ENCODE peak calls at places on chromosomes 11 and 22, in five cellular contexts. One of them, this sample, is unnamed.

GRCh38 chr11:84289381-84289906 is 1003.3 kb upstream of the CCDC90B start:
- DNase-seq in colonic mucosa: no peak
- DNase-seq in foreskin fibroblast: peak; percentile 0
- DNase-seq in HepG2: no peak
- DNase-seq in mucosa of descending colon: no peak
- DNase-seq in this sample: peak; percentile 75

GRCh38 chr22:26737262-26737661 is 79.9 kb downstream of the MIAT start:
- DNase-seq in colonic mucosa: no peak
- DNase-seq in HepG2: no peak
- DNase-seq in foreskin fibroblast: no peak
- DNase-seq in mucosa of descending colon: no peak
- DNase-seq in this sample: no peak

GRCh38 chr11:64976651-64977050 is 4.7 kb upstream of the MAJIN start:
- DNase-seq in HepG2: no peak
- DNase-seq in foreskin fibroblast: no peak
- DNase-seq in mucosa of descending colon: peak; percentile 5
- DNase-seq in colonic mucosa: no peak
- DNase-seq in this sample: no peak

GRCh38 chr11:71209181-71209580 is 43.2 kb downstream of the SHANK2 start:
- DNase-seq in foreskin fibroblast: no peak
- DNase-seq in mucosa of descending colon: no peak
- DNase-seq in HepG2: no peak
- DNase-seq in colonic mucosa: no peak
- DNase-seq in this sample: no peak

GRCh38 chr11:130118165-130118564 is 41.4 kb upstream of the ST14 start:
- DNase-seq in foreskin fibroblast: no peak
- DNase-seq in HepG2: no peak
- DNase-seq in colonic mucosa: no peak
- DNase-seq in mucosa of descending colon: no peak
- DNase-seq in this sample: no peak

GRCh38 chr11:133993107-133993506 is 36.3 kb upstream of the IGSF9B start:
- DNase-seq in foreskin fibroblast: no peak
- DNase-seq in HepG2: no peak
- DNase-seq in colonic mucosa: no peak
- DNase-seq in mucosa of descending colon: no peak
- DNase-seq in this sample: no peak

GRCh38 chr11:27913650-27914049 is 194.3 kb downstream of the KIF18A start:
- DNase-seq in foreskin fibroblast: peak; percentile 34
- DNase-seq in mucosa of descending colon: no peak
- DNase-seq in colonic mucosa: no peak
- DNase-seq in HepG2: no peak
- DNase-seq in this sample: no peak

GRCh38 chr22:22598144-22598543 is 39.1 kb upstream of the PRAME start:
- DNase-seq in foreskin fibroblast: no peak
- DNase-seq in colonic mucosa: no peak
- DNase-seq in mucosa of descending colon: no peak
- DNase-seq in HepG2: no peak
- DNase-seq in this sample: no peak

GRCh38 chr22:33538277-33538885 is 381.9 kb downstream of the LARGE1 start:
- DNase-seq in colonic mucosa: no peak
- DNase-seq in HepG2: no peak
- DNase-seq in mucosa of descending colon: no peak
- DNase-seq in foreskin fibroblast: no peak
- DNase-seq in this sample: no peak

GRCh38 chr11:8082391-8083087 is 1.5 kb downstream of the TUB start:
- DNase-seq in HepG2: no peak
- DNase-seq in foreskin fibroblast: peak; percentile 30
- DNase-seq in mucosa of descending colon: no peak
- DNase-seq in colonic mucosa: no peak
- DNase-seq in this sample: no peak

GRCh38 chr11:131583823-131584222 is 213.4 kb downstream of the NTM start:
- DNase-seq in foreskin fibroblast: no peak
- DNase-seq in mucosa of descending colon: no peak
- DNase-seq in colonic mucosa: no peak
- DNase-seq in HepG2: no peak
- DNase-seq in this sample: no peak

GRCh38 chr11:21646351-21646750 is 546.5 kb upstream of the ANO5 start:
- DNase-seq in colonic mucosa: no peak
- DNase-seq in HepG2: no peak
- DNase-seq in mucosa of descending colon: no peak
- DNase-seq in foreskin fibroblast: no peak
- DNase-seq in this sample: no peak

GRCh38 chr11:133951484-133952198 is 5.1 kb downstream of the IGSF9B start:
- DNase-seq in HepG2: no peak
- DNase-seq in foreskin fibroblast: peak; percentile 11
- DNase-seq in colonic mucosa: no peak
- DNase-seq in mucosa of descending colon: no peak
- DNase-seq in this sample: no peak

GRCh38 chr11:132423266-132423665 is 1052.9 kb downstream of the NTM start:
- DNase-seq in HepG2: no peak
- DNase-seq in foreskin fibroblast: no peak
- DNase-seq in colonic mucosa: no peak
- DNase-seq in mucosa of descending colon: no peak
- DNase-seq in this sample: no peak

GRCh38 chr11:30823119-30823518 is 237.0 kb upstream of the MPPED2 start:
- DNase-seq in HepG2: no peak
- DNase-seq in foreskin fibroblast: no peak
- DNase-seq in mucosa of descending colon: no peak
- DNase-seq in colonic mucosa: no peak
- DNase-seq in this sample: no peak

GRCh38 chr22:19889951-19890350 is 35.3 kb upstream of the GNB1L start:
- DNase-seq in colonic mucosa: no peak
- DNase-seq in HepG2: no peak
- DNase-seq in foreskin fibroblast: no peak
- DNase-seq in mucosa of descending colon: peak; percentile 42
- DNase-seq in this sample: no peak

GRCh38 chr22:34116126-34116525 is 195.8 kb upstream of the LARGE1 start:
- DNase-seq in mucosa of descending colon: no peak
- DNase-seq in foreskin fibroblast: no peak
- DNase-seq in colonic mucosa: no peak
- DNase-seq in HepG2: no peak
- DNase-seq in this sample: no peak

GRCh38 chr22:30892286-30892685 is 76.3 kb downstream of the MORC2 start:
- DNase-seq in foreskin fibroblast: no peak
- DNase-seq in HepG2: no peak
- DNase-seq in mucosa of descending colon: peak; percentile 31
- DNase-seq in colonic mucosa: no peak
- DNase-seq in this sample: no peak

GRCh38 chr22:39244496-39245129 is at the start of gene PDGFB:
- DNase-seq in mucosa of descending colon: no peak
- DNase-seq in colonic mucosa: peak; percentile 42
- DNase-seq in HepG2: no peak
- DNase-seq in foreskin fibroblast: no peak
- DNase-seq in this sample: no peak

GRCh38 chr22:39240841-39241631 is 3.7 kb downstream of the PDGFB start:
- DNase-seq in mucosa of descending colon: peak; percentile 81
- DNase-seq in colonic mucosa: peak; percentile 81
- DNase-seq in foreskin fibroblast: no peak
- DNase-seq in HepG2: peak; percentile 91
- DNase-seq in this sample: no peak

GRCh38 chr11:19713221-19714092 is 820 bp downstream of the NAV2 start:
- DNase-seq in foreskin fibroblast: no peak
- DNase-seq in colonic mucosa: no peak
- DNase-seq in mucosa of descending colon: peak; percentile 54
- DNase-seq in HepG2: no peak
- DNase-seq in this sample: no peak

GRCh38 chr22:36026741-36027140 is 1.9 kb downstream of the RBFOX2 start:
- DNase-seq in foreskin fibroblast: no peak
- DNase-seq in HepG2: no peak
- DNase-seq in mucosa of descending colon: no peak
- DNase-seq in colonic mucosa: no peak
- DNase-seq in this sample: no peak
- H3K4me3 ChIP-seq in foreskin fibroblast: peak overlapping the region; percentile 98
- H3K4me3 ChIP-seq in HepG2: peak overlapping the region; percentile 93
- H3K4me3 ChIP-seq in mucosa of descending colon: no peak overlapping the region
- H3K4me3 ChIP-seq in colonic mucosa: no peak overlapping the region
- H3K4me3 ChIP-seq in this sample: no peak overlapping the region

GRCh38 chr11:85847436-85847835 is 7.7 kb upstream of the CCDC83 start:
- DNase-seq in colonic mucosa: no peak
- DNase-seq in foreskin fibroblast: no peak
- DNase-seq in HepG2: no peak
- DNase-seq in mucosa of descending colon: no peak
- DNase-seq in this sample: no peak

GRCh38 chr11:85844439-85845051 is 10.6 kb upstream of the CCDC83 start:
- DNase-seq in HepG2: no peak
- DNase-seq in foreskin fibroblast: peak; percentile 73
- DNase-seq in mucosa of descending colon: no peak
- DNase-seq in colonic mucosa: no peak
- DNase-seq in this sample: no peak

GRCh38 chr11:85848556-85848955 is 6.6 kb upstream of the CCDC83 start:
- DNase-seq in mucosa of descending colon: no peak
- DNase-seq in colonic mucosa: no peak
- DNase-seq in foreskin fibroblast: no peak
- DNase-seq in HepG2: no peak
- DNase-seq in this sample: no peak

GRCh38 chr11:85845052-85845631 is 10.0 kb upstream of the CCDC83 start:
- DNase-seq in mucosa of descending colon: no peak
- DNase-seq in colonic mucosa: no peak
- DNase-seq in foreskin fibroblast: peak; percentile 26
- DNase-seq in HepG2: no peak
- DNase-seq in this sample: no peak

DNA sequence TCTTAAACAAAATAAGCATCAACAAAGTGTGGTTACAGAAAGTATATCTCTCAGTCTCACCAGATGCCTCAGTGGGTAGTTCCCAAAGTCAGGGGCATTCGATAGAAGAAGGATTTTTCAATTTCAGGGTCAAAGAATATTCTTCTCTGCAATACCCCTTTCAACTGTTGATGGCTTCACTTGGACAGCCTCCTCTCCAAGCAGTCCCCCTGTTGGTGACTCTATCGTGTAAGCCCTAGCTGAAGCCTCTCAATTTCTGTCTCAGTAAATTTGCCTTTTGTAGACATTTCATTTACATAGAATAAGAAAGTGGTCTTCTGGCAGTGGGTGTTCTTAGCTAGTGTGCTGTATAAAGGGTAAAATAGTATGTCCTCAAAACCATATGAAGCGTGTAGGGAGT is 11.3 kb upstream of the CCDC83 start:
- DNase-seq in foreskin fibroblast: no peak
- DNase-seq in colonic mucosa: no peak
- DNase-seq in HepG2: no peak
- DNase-seq in mucosa of descending colon: no peak
- DNase-seq in this sample: no peak
- TF ChIP-seq CTCF in foreskin fibroblast: no peak
- TF ChIP-seq CTCF in colonic mucosa: no peak
- TF ChIP-seq CTCF in HepG2: no peak
- TF ChIP-seq CTCF in mucosa of descending colon: no peak
- TF ChIP-seq CTCF in this sample: no peak

GRCh38 chr22:29607426-29607825 is 4.0 kb downstream of the NF2 start:
- DNase-seq in foreskin fibroblast: no peak
- DNase-seq in colonic mucosa: no peak
- DNase-seq in mucosa of descending colon: no peak
- DNase-seq in HepG2: no peak
- DNase-seq in this sample: no peak

GRCh38 chr22:29603358-29604191 is at the start of gene NF2:
- DNase-seq in HepG2: peak; percentile 99
- DNase-seq in foreskin fibroblast: peak; percentile 99
- DNase-seq in colonic mucosa: peak; percentile 99
- DNase-seq in mucosa of descending colon: peak; percentile 99
- DNase-seq in this sample: peak; percentile 98

GRCh38 chr22:29609139-29609538 is 5.7 kb downstream of the NF2 start:
- DNase-seq in HepG2: peak; percentile 21
- DNase-seq in colonic mucosa: no peak
- DNase-seq in mucosa of descending colon: no peak
- DNase-seq in foreskin fibroblast: no peak
- DNase-seq in this sample: no peak

GRCh38 chr22:29606320-29606719 is 2.9 kb downstream of the NF2 start:
- DNase-seq in foreskin fibroblast: no peak
- DNase-seq in HepG2: no peak
- DNase-seq in colonic mucosa: no peak
- DNase-seq in mucosa of descending colon: no peak
- DNase-seq in this sample: no peak

GRCh38 chr22:29605236-29605850 is 1.9 kb downstream of the NF2 start:
- DNase-seq in mucosa of descending colon: no peak
- DNase-seq in foreskin fibroblast: no peak
- DNase-seq in HepG2: no peak
- DNase-seq in colonic mucosa: no peak
- DNase-seq in this sample: no peak
- H3K4me3 ChIP-seq in mucosa of descending colon: no peak overlapping the region
- H3K4me3 ChIP-seq in foreskin fibroblast: peak overlapping the region; percentile 83
- H3K4me3 ChIP-seq in HepG2: peak overlapping the region; percentile 96
- H3K4me3 ChIP-seq in colonic mucosa: no peak overlapping the region
- H3K4me3 ChIP-seq in this sample: no peak overlapping the region

GRCh38 chr11:76172583-76172982 is 33.7 kb downstream of the WNT11 start:
- DNase-seq in foreskin fibroblast: no peak
- DNase-seq in HepG2: no peak
- DNase-seq in colonic mucosa: no peak
- DNase-seq in mucosa of descending colon: no peak
- DNase-seq in this sample: no peak

GRCh38 chr11:76167590-76167989 is 38.7 kb downstream of the WNT11 start:
- DNase-seq in HepG2: no peak
- DNase-seq in mucosa of descending colon: no peak
- DNase-seq in colonic mucosa: no peak
- DNase-seq in foreskin fibroblast: no peak
- DNase-seq in this sample: no peak

GRCh38 chr11:76166314-76166713 is 40.0 kb downstream of the WNT11 start:
- DNase-seq in foreskin fibroblast: no peak
- DNase-seq in colonic mucosa: no peak
- DNase-seq in HepG2: no peak
- DNase-seq in mucosa of descending colon: peak; percentile 23
- DNase-seq in this sample: no peak

GRCh38 chr11:76170473-76170872 is 35.8 kb downstream of the WNT11 start:
- DNase-seq in mucosa of descending colon: no peak
- DNase-seq in foreskin fibroblast: no peak
- DNase-seq in colonic mucosa: no peak
- DNase-seq in HepG2: no peak
- DNase-seq in this sample: no peak

GRCh38 chr11:76169473-76169881 is 36.8 kb downstream of the WNT11 start:
- DNase-seq in mucosa of descending colon: no peak
- DNase-seq in foreskin fibroblast: no peak
- DNase-seq in HepG2: no peak
- DNase-seq in colonic mucosa: no peak
- DNase-seq in this sample: no peak
- TF ChIP-seq CTCF in mucosa of descending colon: no peak
- TF ChIP-seq CTCF in foreskin fibroblast: no peak
- TF ChIP-seq CTCF in HepG2: no peak
- TF ChIP-seq CTCF in colonic mucosa: no peak
- TF ChIP-seq CTCF in this sample: no peak